ENCODE peak calls at places on chromosomes 6 and 20, in six cellular contexts. E, X, D, R, Z and C are unnamed samples.

GRCh38 chr20:11766961-11767360 is 150.7 kb upstream of the BTBD3 start:
- DNase-seq in E (no peak), R (no peak), D (peak), X (no peak), Z (no peak), C (no peak)

GRCh38 chr6:132202569-132202968 is 198.7 kb downstream of the MOXD1 start:
- DNase-seq in Z (peak), D (peak), X (no peak), R (no peak), E (no peak), C (no peak)

GRCh38 chr20:57650756-57651483 is 30.7 kb upstream of the ZBP1 start:
- DNase-seq in R (peak), X (no peak), D (no peak), E (no peak), Z (no peak), C (no peak)

GRCh38 chr6:167505782-167506181 is 180.9 kb downstream of the TTLL2 start:
- DNase-seq in Z (no peak), D (no peak), R (no peak), E (no peak), X (no peak), C (no peak)

GRCh38 chr6:156686429-156686939 is 90.7 kb upstream of the ARID1B start:
- DNase-seq in X (no peak), D (peak), Z (peak), E (no peak), R (peak), C (no peak)

GRCh38 chr6:2245954-2246863 is 804 bp upstream of the GMDS start:
- DNase-seq in R (peak), X (no peak), D (peak), Z (peak), E (peak), C (peak)

GRCh38 chr6:133587841-133588240 is 301.1 kb upstream of the TCF21 start:
- DNase-seq in Z (peak), D (peak), X (no peak), R (no peak), E (no peak), C (no peak)

GRCh38 chr6:150417899-150418824 is 49.4 kb downstream of the IYD start:
- DNase-seq in X (no peak), D (peak), E (peak), Z (peak), R (no peak), C (no peak)

GRCh38 chr6:158072083-158072721 is 90.5 kb downstream of the SYNJ2 start:
- DNase-seq in E (peak), X (peak), Z (peak), R (peak), D (peak), C (peak)

GRCh38 chr6:132063738-132064137 is 112.6 kb upstream of the CCN2 start:
- DNase-seq in E (peak), R (no peak), Z (peak), D (peak), X (no peak), C (no peak)

GRCh38 chr20:63778034-63778752 is 38.6 kb downstream of the SLC2A4RG start:
- DNase-seq in D (no peak), X (no peak), R (no peak), E (no peak), Z (no peak), C (no peak)

GRCh38 chr6:119633461-119633860 is 283.9 kb upstream of the MAN1A1 start:
- DNase-seq in Z (no peak), R (no peak), D (no peak), X (no peak), E (no peak), C (no peak)

GRCh38 chr6:119626884-119627619 is 277.5 kb upstream of the MAN1A1 start:
- DNase-seq in X (no peak), Z (no peak), R (no peak), E (no peak), D (peak), C (no peak)

GRCh38 chr6:119630561-119631192 is 281.1 kb upstream of the MAN1A1 start:
- DNase-seq in X (no peak), D (no peak), R (no peak), Z (no peak), E (no peak), C (no peak)

GRCh38 chr6:119627908-119628669 is 278.5 kb upstream of the MAN1A1 start:
- DNase-seq in Z (peak), D (peak), R (no peak), X (no peak), E (no peak), C (no peak)

GRCh38 chr6:119628691-119629621 is 279.4 kb upstream of the MAN1A1 start:
- DNase-seq in R (no peak), E (no peak), X (no peak), Z (no peak), D (no peak), C (no peak)
- TF ChIP-seq CTCF in R (no peak), E (no peak), X (peak), Z (no peak), D (peak), C (no peak)

GRCh38 chr6:129575378-129576118 is 134.4 kb downstream of the ARHGAP18 start:
- DNase-seq in X (no peak), R (no peak), Z (peak), D (peak), E (no peak), C (no peak)
- TF ChIP-seq CTCF in X (peak), R (peak), Z (peak), D (peak), E (peak), C (peak)

DNA sequence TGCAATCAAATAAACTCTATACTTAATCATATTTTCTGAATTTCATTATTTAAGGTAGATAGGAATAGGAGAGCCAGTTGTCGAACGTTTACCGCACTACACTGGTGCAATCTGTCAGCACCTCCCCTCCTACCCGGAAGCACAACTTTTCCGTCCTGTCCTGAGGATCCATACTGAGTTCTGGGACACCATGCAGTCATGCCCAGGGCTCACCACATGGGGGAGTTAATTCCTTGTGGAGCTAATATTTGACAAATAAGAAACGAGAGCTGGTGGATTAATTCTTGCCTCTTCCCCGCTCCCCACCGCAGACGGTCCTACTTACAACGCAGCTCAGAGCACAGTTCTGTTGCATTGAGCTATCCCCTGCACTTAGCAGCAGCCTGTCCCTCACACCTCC is 107.7 kb upstream of the RALGAPA2 start:
- DNase-seq in D (no peak), X (peak), Z (peak), R (no peak), E (no peak), C (no peak)
- TF ChIP-seq CTCF in D (no peak), X (peak), Z (peak), R (peak), E (no peak), C (no peak)

GRCh38 chr6:145350928-145351327 is 384.4 kb downstream of the EPM2A start:
- DNase-seq in R (no peak), Z (no peak), D (no peak), X (no peak), E (no peak), C (no peak)
- TF ChIP-seq CTCF in R (no peak), Z (no peak), D (no peak), X (no peak), E (no peak), C (no peak)

DNA sequence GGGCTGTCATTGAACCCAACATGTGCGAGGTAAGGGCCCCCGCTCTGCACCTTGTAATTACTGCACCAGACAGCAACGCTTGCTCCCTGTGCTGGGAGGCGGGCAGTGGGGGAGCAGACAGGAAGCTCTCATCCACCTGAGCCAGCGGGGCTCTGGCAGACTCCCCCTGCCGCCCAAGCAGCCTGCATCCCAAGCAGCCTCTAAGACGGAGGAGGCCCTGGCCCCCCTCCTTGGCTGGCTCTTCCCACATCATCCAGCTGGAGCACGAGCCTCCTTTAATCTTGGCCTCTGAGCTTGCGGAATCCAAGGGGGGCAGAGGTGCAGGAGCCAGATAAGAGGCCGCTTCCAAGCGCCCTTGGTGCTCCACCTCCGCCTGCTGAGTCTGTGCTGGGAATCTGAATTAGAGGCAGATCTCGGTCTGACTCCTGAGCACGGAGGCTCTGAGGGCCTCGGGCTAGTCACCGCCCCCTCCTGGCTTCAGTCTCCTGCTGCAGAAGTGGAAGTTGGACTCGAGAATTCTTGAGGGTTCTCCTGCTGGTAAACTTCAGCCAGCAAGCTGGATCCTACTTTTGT is 40.0 kb upstream of the CDH22 start:
- DNase-seq in Z (peak), X (peak), D (no peak), E (no peak), R (no peak), C (no peak)
- TF ChIP-seq CTCF in Z (peak), X (no peak), D (no peak), E (no peak), R (no peak), C (no peak)

DNA sequence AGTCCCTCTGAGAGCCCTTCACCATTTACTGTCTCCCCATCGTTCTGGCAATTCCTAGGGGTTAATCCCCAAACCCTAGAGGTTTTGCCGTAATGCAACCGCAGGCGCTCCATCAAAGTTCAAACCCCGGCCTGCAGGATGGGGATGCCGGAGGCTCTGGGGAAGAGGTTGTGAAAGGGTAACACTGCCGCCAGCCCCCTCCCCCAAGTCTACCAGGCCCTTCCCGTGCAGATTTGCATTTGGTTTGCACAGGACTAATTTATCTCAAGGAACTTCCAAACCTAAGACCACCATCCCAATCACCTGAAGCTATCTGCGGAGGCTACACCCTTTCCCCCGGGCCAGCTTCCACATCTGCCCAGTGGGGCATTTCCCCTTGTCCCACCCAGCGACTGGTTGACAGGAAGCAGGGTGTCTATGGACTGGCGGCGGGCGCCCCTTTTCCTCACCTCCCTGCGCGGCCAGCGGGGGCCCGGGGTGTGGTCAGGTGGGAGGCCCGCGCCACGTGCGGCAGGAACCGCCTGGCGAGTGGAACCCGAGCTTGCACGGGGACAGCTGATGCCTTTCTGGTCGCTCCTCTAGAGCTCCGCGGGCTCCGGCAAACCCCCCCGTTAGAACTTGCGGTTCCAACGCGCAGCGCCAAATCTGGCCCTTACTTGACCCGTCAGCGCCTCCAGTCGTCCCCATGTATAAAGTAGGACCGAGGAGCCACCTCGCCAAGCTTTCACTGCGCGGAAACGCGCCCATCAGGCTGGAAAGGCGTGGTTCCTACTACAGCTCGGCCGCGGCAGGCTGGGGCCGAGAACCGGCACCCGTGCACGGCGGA is 9.4 kb upstream of the SLC4A11 start:
- DNase-seq in D (peak), Z (peak), E (no peak), R (no peak), X (peak), C (no peak)
- TF ChIP-seq CTCF in D (no peak), Z (no peak), E (no peak), R (no peak), X (no peak), C (no peak)